ENCODE peak calls at places on chromosomes 13 and 19, in seven cellular contexts. H is GM12878; G is adipocyte; R is GM23338; W is suprapubic skin; E is tibial nerve; U is CD8-positive, alpha-beta memory T cell. J is an unnamed sample.
A peak's percentile ranks its signal among the peaks of the same experiment; 100 is the strongest.

GRCh38 chr19:22532388-22533310 is 101.5 kb upstream of the ZNF492 start:
- DNase-seq in E (peak; percentile 30), R (no peak), H (no peak), G (no peak), W (no peak), U (no peak), J (peak; percentile 68)

GRCh38 chr13:30809787-30810186 is 74.4 kb downstream of the ALOX5AP start:
- DNase-seq in G (no peak), R (no peak), H (no peak), W (no peak), E (no peak), U (no peak), J (no peak)

GRCh38 chr13:86684402-86684801 is 885.2 kb upstream of the SLITRK6 start:
- DNase-seq in G (no peak), H (no peak), U (no peak), E (no peak), R (no peak), W (no peak), J (no peak)

GRCh38 chr13:20525601-20526544 is at the start of gene CRYL1:
- DNase-seq in U (peak; percentile 82), E (peak; percentile 71), R (peak; percentile 60), G (peak; percentile 89), W (peak; percentile 82), H (peak; percentile 40), J (peak; percentile 80)

GRCh38 chr13:48562296-48563066 is 29.6 kb upstream of the RCBTB2 start:
- DNase-seq in R (no peak), U (peak; percentile 84), H (peak; percentile 98), G (no peak), W (no peak), E (no peak), J (no peak)

GRCh38 chr13:39269004-39269403 is 230.7 kb downstream of the NHLRC3 start:
- DNase-seq in W (no peak), H (no peak), E (no peak), U (no peak), R (no peak), G (no peak), J (no peak)

GRCh38 chr19:12834976-12835757 is 788 bp upstream of the RTBDN start:
- DNase-seq in E (no peak), U (no peak), W (no peak), G (peak; percentile 42), H (no peak), R (peak; percentile 90), J (no peak)

GRCh38 chr13:28636078-28636477 is 22.9 kb upstream of the POMP start:
- DNase-seq in G (peak; percentile 53), W (no peak), R (no peak), U (no peak), E (no peak), H (no peak), J (no peak)

GRCh38 chr13:107209811-107210210 is 641.9 kb upstream of the ARGLU1 start:
- DNase-seq in E (no peak), R (no peak), W (no peak), U (no peak), G (peak; percentile 24), H (no peak), J (no peak)

GRCh38 chr19:49560358-49560900 is 19.9 kb downstream of the NOSIP start:
- DNase-seq in U (peak; percentile 63), G (no peak), H (no peak), E (no peak), R (no peak), W (no peak), J (peak; percentile 46)

GRCh38 chr19:17975032-17975431 is 8.1 kb downstream of the KCNN1 start:
- DNase-seq in R (no peak), W (no peak), E (no peak), H (no peak), G (no peak), U (no peak), J (no peak)

GRCh38 chr19:40592170-40592569 is 9.0 kb upstream of the LTBP4 start:
- DNase-seq in E (no peak), W (no peak), R (peak; percentile 89), U (no peak), G (no peak), H (no peak), J (no peak)

GRCh38 chr13:80881495-80882482 is 540.9 kb upstream of the SPRY2 start:
- DNase-seq in H (no peak), U (no peak), E (no peak), G (no peak), R (no peak), W (no peak), J (no peak)

GRCh38 chr19:48741222-48741999 is 1.0 kb upstream of the RASIP1 start:
- DNase-seq in U (no peak), H (no peak), G (peak; percentile 17), R (peak; percentile 78), E (no peak), W (no peak), J (no peak)

GRCh38 chr19:14473915-14474578 is 1.1 kb downstream of the PTGER1 start:
- DNase-seq in H (no peak), G (no peak), U (no peak), E (no peak), W (no peak), R (peak; percentile 71), J (no peak)

GRCh38 chr13:48255954-48256353 is 22.9 kb downstream of the ITM2B start:
- DNase-seq in U (no peak), H (no peak), W (no peak), G (no peak), R (no peak), E (no peak), J (no peak)

GRCh38 chr19:11587973-11588631 is 9.2 kb upstream of the ZNF627 start:
- DNase-seq in R (no peak), U (no peak), E (no peak), W (no peak), G (no peak), H (no peak), J (no peak)

GRCh38 chr19:7983995-7984837 is 21.2 kb downstream of the ELAVL1 start:
- DNase-seq in G (no peak), W (no peak), U (no peak), H (no peak), R (no peak), E (no peak), J (no peak)

GRCh38 chr19:7988307-7988706 is 17.1 kb downstream of the ELAVL1 start:
- DNase-seq in H (no peak), W (no peak), U (no peak), G (no peak), R (no peak), E (no peak), J (no peak)

GRCh38 chr19:7987084-7987768 is 18.2 kb downstream of the ELAVL1 start:
- DNase-seq in U (no peak), W (no peak), E (no peak), G (no peak), R (no peak), H (no peak), J (no peak)

GRCh38 chr19:7985481-7985911 is 19.9 kb downstream of the ELAVL1 start:
- DNase-seq in W (no peak), U (no peak), E (no peak), R (no peak), G (no peak), H (no peak), J (no peak)

DNA sequence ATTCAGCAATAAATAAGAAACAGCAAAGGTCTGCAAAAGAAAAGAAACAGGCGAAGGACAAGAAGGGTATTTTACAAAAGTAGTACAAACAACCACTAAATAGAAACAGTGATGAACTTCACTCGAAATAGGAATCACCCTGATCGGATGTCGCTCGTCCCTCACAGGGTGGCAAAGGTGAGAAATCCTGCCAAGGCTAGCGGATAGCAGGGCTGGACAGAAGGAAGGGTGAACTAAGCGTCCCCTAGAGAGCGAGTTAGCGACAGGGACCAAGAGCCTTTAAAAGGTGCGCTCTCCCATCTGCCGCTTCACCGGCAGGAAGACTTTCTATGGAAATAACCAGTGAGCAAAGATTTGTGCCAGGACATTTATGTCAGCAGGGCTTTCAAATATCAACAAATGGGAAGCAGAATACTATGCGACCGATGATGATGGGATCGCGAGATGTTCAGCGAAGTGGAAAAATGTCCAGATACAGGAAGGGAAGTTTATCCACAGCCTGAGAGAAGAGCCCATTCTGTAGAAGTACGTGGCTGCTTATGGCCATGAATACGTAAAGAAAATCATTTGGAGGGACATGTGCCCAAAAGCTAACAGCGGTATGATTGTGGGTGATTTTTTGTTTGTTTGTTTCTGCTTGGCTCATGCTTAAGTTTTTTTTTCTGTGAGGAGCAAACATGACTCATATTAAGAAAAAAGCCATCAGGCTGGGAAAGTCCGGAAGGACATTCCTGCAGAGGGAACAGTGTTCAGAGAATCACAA is 18.9 kb downstream of the ELAVL1 start:
- DNase-seq in E (no peak), W (no peak), R (no peak), H (no peak), G (peak; percentile 81), U (no peak), J (no peak)
- H3K4me1 ChIP-seq in E (peaks cover 23% of the 10 kb centered on the region), W (peaks cover 57% of the 10 kb centered on the region), R (no peaks in the 10 kb centered on the region), H (no peaks in the 10 kb centered on the region), G (peaks cover 23% of the 10 kb centered on the region), U (no peaks in the 10 kb centered on the region), J (peaks cover 17% of the 10 kb centered on the region)

DNA sequence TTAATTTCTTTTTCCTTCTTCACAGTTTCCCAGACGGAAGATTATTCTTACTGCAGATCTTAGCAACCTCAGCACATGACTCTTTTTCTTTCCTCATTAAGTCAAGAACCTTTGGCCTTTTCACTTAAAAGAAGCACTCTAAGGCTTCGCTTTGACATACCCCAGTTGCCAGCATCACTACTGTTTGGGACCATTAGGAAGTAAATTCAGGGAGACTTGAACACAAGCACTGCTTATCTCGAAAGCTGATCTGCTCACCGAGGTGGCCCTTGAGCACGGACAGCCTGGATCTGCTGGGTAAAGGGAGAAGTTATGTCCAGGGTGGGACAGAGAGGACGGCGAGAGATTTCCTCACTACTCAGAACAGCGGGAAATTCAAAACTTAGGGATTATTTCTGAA is 151.4 kb upstream of the RNF113B start:
- DNase-seq in H (no peak), R (no peak), W (no peak), G (no peak), U (no peak), E (no peak), J (no peak)
- H3K4me1 ChIP-seq in H (no peaks in the 10 kb centered on the region), R (peaks cover 75% of the 10 kb centered on the region), W (peaks cover 20% of the 10 kb centered on the region), G (peaks cover 22% of the 10 kb centered on the region), U (no peaks in the 10 kb centered on the region), E (no peaks in the 10 kb centered on the region), J (no peaks in the 10 kb centered on the region)

GRCh38 chr19:7395793-7396192 is 47.1 kb downstream of the ARHGEF18 start:
- DNase-seq in E (no peak), U (no peak), R (no peak), G (peak; percentile 12), H (no peak), W (no peak), J (no peak)

GRCh38 chr19:7401694-7402093 is 53.0 kb downstream of the ARHGEF18 start:
- DNase-seq in H (no peak), E (no peak), W (no peak), R (no peak), U (no peak), G (no peak), J (no peak)

GRCh38 chr19:7397687-7398086 is 49.0 kb downstream of the ARHGEF18 start:
- DNase-seq in G (peak; percentile 71), W (no peak), E (no peak), H (no peak), R (no peak), U (no peak), J (no peak)

GRCh38 chr19:7395360-7395781 is 46.6 kb downstream of the ARHGEF18 start:
- DNase-seq in R (no peak), U (no peak), W (no peak), E (no peak), G (peak; percentile 44), H (no peak), J (no peak)

GRCh38 chr19:7400815-7401214 is 52.1 kb downstream of the ARHGEF18 start:
- DNase-seq in E (no peak), W (no peak), U (no peak), H (no peak), G (no peak), R (no peak), J (no peak)
- H3K4me1 ChIP-seq in E (peaks cover 6% of the 10 kb centered on the region), W (peaks cover 19% of the 10 kb centered on the region), U (peaks cover 17% of the 10 kb centered on the region), H (peaks cover 10% of the 10 kb centered on the region), G (peaks cover 5% of the 10 kb centered on the region), R (peaks cover 16% of the 10 kb centered on the region), J (peaks cover 10% of the 10 kb centered on the region)

GRCh38 chr13:114113961-114114360 is 18.5 kb downstream of the RASA3 start:
- DNase-seq in W (no peak), U (peak; percentile 44), R (no peak), H (no peak), G (no peak), E (peak; percentile 5), J (peak; percentile 47)
- H3K4me1 ChIP-seq in W (peaks cover 25% of the 10 kb centered on the region), U (peaks cover 82% of the 10 kb centered on the region), R (peaks cover 17% of the 10 kb centered on the region), H (peaks cover 9% of the 10 kb centered on the region), G (peaks cover 40% of the 10 kb centered on the region), E (peaks cover 37% of the 10 kb centered on the region), J (no peaks in the 10 kb centered on the region)